ENCODE peak calls at places on chromosomes 5 and 9, in ten cellular contexts. One of them, this sample, is unnamed.

GRCh38 chr5:79025054-79025465 is 40.0 kb upstream of the ARSB start:
- DNase-seq in endodermal cell: peak
- DNase-seq in H1: peak
- DNase-seq in adrenal gland: peak
- DNase-seq in heart right ventricle: peak
- DNase-seq in K562: peak
- DNase-seq in neuronal stem cell: peak
- DNase-seq in neural progenitor cell: peak
- DNase-seq in left ventricle myocardium inferior: peak
- DNase-seq in mesenchymal stem cell: peak
- DNase-seq in this sample: peak

GRCh38 chr9:69542942-69543704 is 129.0 kb downstream of the APBA1 start:
- DNase-seq in endodermal cell: peak
- DNase-seq in H1: no peak
- DNase-seq in adrenal gland: no peak
- DNase-seq in heart right ventricle: no peak
- DNase-seq in K562: no peak
- DNase-seq in neuronal stem cell: peak
- DNase-seq in neural progenitor cell: peak
- DNase-seq in left ventricle myocardium inferior: peak
- DNase-seq in mesenchymal stem cell: no peak
- DNase-seq in this sample: peak

GRCh38 chr5:80941496-80941895 is 18.7 kb upstream of the RASGRF2 start:
- DNase-seq in endodermal cell: no peak
- DNase-seq in H1: no peak
- DNase-seq in adrenal gland: no peak
- DNase-seq in heart right ventricle: no peak
- DNase-seq in K562: no peak
- DNase-seq in neuronal stem cell: no peak
- DNase-seq in neural progenitor cell: no peak
- DNase-seq in left ventricle myocardium inferior: no peak
- DNase-seq in mesenchymal stem cell: no peak
- DNase-seq in this sample: no peak

GRCh38 chr5:206406-206805 is 11.5 kb downstream of the CCDC127 start:
- DNase-seq in endodermal cell: peak
- DNase-seq in H1: no peak
- DNase-seq in adrenal gland: no peak
- DNase-seq in heart right ventricle: no peak
- DNase-seq in K562: peak
- DNase-seq in neuronal stem cell: no peak
- DNase-seq in neural progenitor cell: no peak
- DNase-seq in left ventricle myocardium inferior: no peak
- DNase-seq in mesenchymal stem cell: peak
- DNase-seq in this sample: no peak

GRCh38 chr9:135509458-135509857 is 9.0 kb downstream of the MRPS2 start:
- DNase-seq in endodermal cell: no peak
- DNase-seq in H1: no peak
- DNase-seq in adrenal gland: no peak
- DNase-seq in heart right ventricle: no peak
- DNase-seq in K562: no peak
- DNase-seq in neuronal stem cell: no peak
- DNase-seq in neural progenitor cell: no peak
- DNase-seq in left ventricle myocardium inferior: no peak
- DNase-seq in mesenchymal stem cell: no peak
- DNase-seq in this sample: no peak

GRCh38 chr9:38227061-38227540 is 158.1 kb upstream of the SHB start:
- DNase-seq in endodermal cell: peak
- DNase-seq in H1: peak
- DNase-seq in adrenal gland: peak
- DNase-seq in heart right ventricle: peak
- DNase-seq in K562: peak
- DNase-seq in neuronal stem cell: no peak
- DNase-seq in neural progenitor cell: peak
- DNase-seq in left ventricle myocardium inferior: no peak
- DNase-seq in mesenchymal stem cell: peak
- DNase-seq in this sample: no peak

GRCh38 chr5:118793652-118794051 is 194.7 kb downstream of the DTWD2 start:
- DNase-seq in endodermal cell: no peak
- DNase-seq in H1: no peak
- DNase-seq in adrenal gland: no peak
- DNase-seq in heart right ventricle: no peak
- DNase-seq in K562: no peak
- DNase-seq in neuronal stem cell: no peak
- DNase-seq in neural progenitor cell: no peak
- DNase-seq in left ventricle myocardium inferior: no peak
- DNase-seq in mesenchymal stem cell: no peak
- DNase-seq in this sample: no peak

GRCh38 chr5:135033026-135033861 is 784 bp downstream of the PITX1 start:
- DNase-seq in endodermal cell: peak
- DNase-seq in H1: no peak
- DNase-seq in adrenal gland: peak
- DNase-seq in heart right ventricle: no peak
- DNase-seq in K562: peak
- DNase-seq in neuronal stem cell: peak
- DNase-seq in neural progenitor cell: peak
- DNase-seq in left ventricle myocardium inferior: peak
- DNase-seq in mesenchymal stem cell: peak
- DNase-seq in this sample: no peak

GRCh38 chr5:135977375-135977928 is 22.7 kb upstream of the LECT2 start:
- DNase-seq in endodermal cell: peak
- DNase-seq in H1: peak
- DNase-seq in adrenal gland: peak
- DNase-seq in heart right ventricle: peak
- DNase-seq in K562: peak
- DNase-seq in neuronal stem cell: peak
- DNase-seq in neural progenitor cell: peak
- DNase-seq in left ventricle myocardium inferior: peak
- DNase-seq in mesenchymal stem cell: peak
- DNase-seq in this sample: peak

GRCh38 chr5:136020383-136021015 is 8.3 kb upstream of the TGFBI start:
- DNase-seq in endodermal cell: peak
- DNase-seq in H1: no peak
- DNase-seq in adrenal gland: no peak
- DNase-seq in heart right ventricle: no peak
- DNase-seq in K562: peak
- DNase-seq in neuronal stem cell: no peak
- DNase-seq in neural progenitor cell: no peak
- DNase-seq in left ventricle myocardium inferior: no peak
- DNase-seq in mesenchymal stem cell: peak
- DNase-seq in this sample: no peak

GRCh38 chr5:140239939-140240700 is 62.8 kb downstream of the PFDN1 start:
- DNase-seq in endodermal cell: peak
- DNase-seq in H1: peak
- DNase-seq in adrenal gland: peak
- DNase-seq in heart right ventricle: peak
- DNase-seq in K562: peak
- DNase-seq in neuronal stem cell: no peak
- DNase-seq in neural progenitor cell: peak
- DNase-seq in left ventricle myocardium inferior: peak
- DNase-seq in mesenchymal stem cell: peak
- DNase-seq in this sample: peak

GRCh38 chr9:20378851-20379250 is 243.4 kb downstream of the MLLT3 start:
- DNase-seq in endodermal cell: no peak
- DNase-seq in H1: no peak
- DNase-seq in adrenal gland: no peak
- DNase-seq in heart right ventricle: no peak
- DNase-seq in K562: no peak
- DNase-seq in neuronal stem cell: no peak
- DNase-seq in neural progenitor cell: no peak
- DNase-seq in left ventricle myocardium inferior: no peak
- DNase-seq in mesenchymal stem cell: no peak
- DNase-seq in this sample: no peak

GRCh38 chr5:359301-359897 is 37.9 kb downstream of the AHRR start:
- DNase-seq in endodermal cell: no peak
- DNase-seq in H1: no peak
- DNase-seq in adrenal gland: no peak
- DNase-seq in heart right ventricle: no peak
- DNase-seq in K562: no peak
- DNase-seq in neuronal stem cell: no peak
- DNase-seq in neural progenitor cell: no peak
- DNase-seq in left ventricle myocardium inferior: no peak
- DNase-seq in mesenchymal stem cell: no peak
- DNase-seq in this sample: no peak

GRCh38 chr5:39100851-39101396 is 26.7 kb upstream of the RICTOR start:
- DNase-seq in endodermal cell: no peak
- DNase-seq in H1: no peak
- DNase-seq in adrenal gland: no peak
- DNase-seq in heart right ventricle: no peak
- DNase-seq in K562: no peak
- DNase-seq in neuronal stem cell: no peak
- DNase-seq in neural progenitor cell: no peak
- DNase-seq in left ventricle myocardium inferior: no peak
- DNase-seq in mesenchymal stem cell: peak
- DNase-seq in this sample: no peak

GRCh38 chr5:27130587-27130986 is 92.2 kb upstream of the CDH9 start:
- DNase-seq in endodermal cell: no peak
- DNase-seq in H1: no peak
- DNase-seq in adrenal gland: no peak
- DNase-seq in heart right ventricle: no peak
- DNase-seq in K562: no peak
- DNase-seq in neuronal stem cell: no peak
- DNase-seq in neural progenitor cell: no peak
- DNase-seq in left ventricle myocardium inferior: no peak
- DNase-seq in mesenchymal stem cell: peak
- DNase-seq in this sample: no peak

DNA sequence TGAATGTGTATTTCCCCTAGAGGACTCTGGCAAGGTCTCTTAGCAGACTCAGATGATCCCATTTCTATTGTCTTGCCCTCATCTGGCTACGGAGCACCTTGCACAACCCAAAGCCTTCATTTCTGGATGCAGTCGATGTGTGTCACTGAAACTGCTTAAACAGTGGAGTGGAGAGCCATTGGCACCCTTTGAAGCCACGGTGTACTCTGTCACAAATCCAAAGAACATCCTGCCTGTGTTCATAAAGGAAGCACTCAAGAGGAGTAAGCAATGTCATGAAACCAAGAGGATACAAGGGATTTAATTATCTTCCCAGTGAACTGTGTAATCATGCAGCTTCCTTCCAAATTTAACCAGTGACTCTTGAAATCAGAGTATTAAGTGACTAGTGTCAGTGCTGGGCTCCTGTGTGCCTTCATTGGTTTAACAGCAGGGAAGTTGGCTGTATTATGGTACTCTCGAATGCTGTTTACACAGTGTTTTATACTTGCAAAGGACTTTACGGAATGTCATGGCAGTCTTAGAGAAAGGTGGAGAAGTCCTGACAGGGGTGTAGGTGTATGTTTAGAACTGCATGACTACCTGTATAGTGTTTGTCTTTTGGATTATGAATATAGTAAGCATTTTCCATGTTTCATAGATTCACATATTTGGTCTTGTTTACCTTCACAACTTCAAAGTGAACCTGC is 41.9 kb downstream of the CD180 start:
- DNase-seq in endodermal cell: no peak
- DNase-seq in H1: no peak
- DNase-seq in adrenal gland: no peak
- DNase-seq in heart right ventricle: no peak
- DNase-seq in K562: no peak
- DNase-seq in neuronal stem cell: no peak
- DNase-seq in neural progenitor cell: no peak
- DNase-seq in left ventricle myocardium inferior: no peak
- DNase-seq in mesenchymal stem cell: no peak
- DNase-seq in this sample: no peak
- H3K27ac ChIP-seq in endodermal cell: no peak
- H3K27ac ChIP-seq in H1: no peak
- H3K27ac ChIP-seq in adrenal gland: no peak
- H3K27ac ChIP-seq in heart right ventricle: no peak
- H3K27ac ChIP-seq in K562: no peak
- H3K27ac ChIP-seq in neuronal stem cell: no peak
- H3K27ac ChIP-seq in neural progenitor cell: no peak
- H3K27ac ChIP-seq in left ventricle myocardium inferior: peak
- H3K27ac ChIP-seq in mesenchymal stem cell: no peak
- H3K27ac ChIP-seq in this sample: peak

GRCh38 chr5:142969186-142969585 is 199.0 kb downstream of the ARHGAP26 start:
- DNase-seq in endodermal cell: peak
- DNase-seq in H1: no peak
- DNase-seq in adrenal gland: no peak
- DNase-seq in heart right ventricle: no peak
- DNase-seq in K562: no peak
- DNase-seq in neuronal stem cell: no peak
- DNase-seq in neural progenitor cell: no peak
- DNase-seq in left ventricle myocardium inferior: no peak
- DNase-seq in mesenchymal stem cell: no peak
- DNase-seq in this sample: no peak
- H3K27ac ChIP-seq in endodermal cell: no peak
- H3K27ac ChIP-seq in H1: no peak
- H3K27ac ChIP-seq in adrenal gland: no peak
- H3K27ac ChIP-seq in heart right ventricle: no peak
- H3K27ac ChIP-seq in K562: no peak
- H3K27ac ChIP-seq in neuronal stem cell: no peak
- H3K27ac ChIP-seq in neural progenitor cell: no peak
- H3K27ac ChIP-seq in left ventricle myocardium inferior: peak
- H3K27ac ChIP-seq in mesenchymal stem cell: no peak
- H3K27ac ChIP-seq in this sample: no peak

GRCh38 chr5:67234671-67235176 is 38.1 kb upstream of the CD180 start:
- DNase-seq in endodermal cell: no peak
- DNase-seq in H1: no peak
- DNase-seq in adrenal gland: peak
- DNase-seq in heart right ventricle: peak
- DNase-seq in K562: peak
- DNase-seq in neuronal stem cell: no peak
- DNase-seq in neural progenitor cell: no peak
- DNase-seq in left ventricle myocardium inferior: peak
- DNase-seq in mesenchymal stem cell: peak
- DNase-seq in this sample: no peak
- H3K27ac ChIP-seq in endodermal cell: no peak
- H3K27ac ChIP-seq in H1: no peak
- H3K27ac ChIP-seq in adrenal gland: peak
- H3K27ac ChIP-seq in heart right ventricle: peak
- H3K27ac ChIP-seq in K562: no peak
- H3K27ac ChIP-seq in neuronal stem cell: no peak
- H3K27ac ChIP-seq in neural progenitor cell: no peak
- H3K27ac ChIP-seq in left ventricle myocardium inferior: peak
- H3K27ac ChIP-seq in mesenchymal stem cell: no peak
- H3K27ac ChIP-seq in this sample: peak

GRCh38 chr5:86644843-86645242 is 27.1 kb downstream of the COX7C start:
- DNase-seq in endodermal cell: peak
- DNase-seq in H1: no peak
- DNase-seq in adrenal gland: no peak
- DNase-seq in heart right ventricle: no peak
- DNase-seq in K562: no peak
- DNase-seq in neuronal stem cell: no peak
- DNase-seq in neural progenitor cell: no peak
- DNase-seq in left ventricle myocardium inferior: no peak
- DNase-seq in mesenchymal stem cell: no peak
- DNase-seq in this sample: no peak
- H3K27ac ChIP-seq in endodermal cell: no peak
- H3K27ac ChIP-seq in H1: peak
- H3K27ac ChIP-seq in adrenal gland: no peak
- H3K27ac ChIP-seq in heart right ventricle: no peak
- H3K27ac ChIP-seq in K562: no peak
- H3K27ac ChIP-seq in neuronal stem cell: no peak
- H3K27ac ChIP-seq in neural progenitor cell: no peak
- H3K27ac ChIP-seq in left ventricle myocardium inferior: no peak
- H3K27ac ChIP-seq in mesenchymal stem cell: no peak
- H3K27ac ChIP-seq in this sample: no peak

This sample was measured in right cardiac atrium.